ENCODE peak calls at places on chromosome 17, in six cellular contexts. P is PC-9, N is kidney epithelial cell, K is stomach, D is suprapubic skin, Z is left ventricle myocardium inferior. Y is an unnamed sample. For H3K27me3, the result is how much of the 10 kb centered on the place peaks cover.

GRCh38 chr17:58316260-58316960 is 12.2 kb downstream of the TSPOAP1 start:
- DNase-seq in P (no peak), N (no peak), K (peak), D (peak), Z (no peak), Y (no peak)

GRCh38 chr17:43834106-43834505 is 1.2 kb upstream of the MPP3 start:
- DNase-seq in P (peak), N (no peak), K (no peak), D (no peak), Z (no peak), Y (peak)

GRCh38 chr17:50346313-50347086 is 574 bp downstream of the XYLT2 start:
- DNase-seq in P (peak), N (no peak), K (peak), D (peak), Z (peak), Y (peak)

GRCh38 chr17:888998-889401 is 90.6 kb downstream of the NXN start:
- DNase-seq in P (no peak), N (no peak), K (no peak), D (no peak), Z (no peak), Y (no peak)

GRCh38 chr17:75845058-75845711 is 981 bp upstream of the UNC13D start:
- DNase-seq in P (peak), N (no peak), K (peak), D (peak), Z (peak), Y (peak)

GRCh38 chr17:33908363-33909064 is 346.6 kb upstream of the CCL2 start:
- DNase-seq in P (no peak), N (no peak), K (no peak), D (no peak), Z (no peak), Y (no peak)

GRCh38 chr17:34246436-34246835 is 8.6 kb upstream of the CCL2 start:
- DNase-seq in P (no peak), N (no peak), K (no peak), D (no peak), Z (no peak), Y (no peak)

GRCh38 chr17:2406903-2407790 is 6.3 kb upstream of the MNT start:
- DNase-seq in P (peak), N (peak), K (peak), D (peak), Z (peak), Y (no peak)

GRCh38 chr17:59074494-59074893 is 32.2 kb downstream of the TRIM37 start:
- DNase-seq in P (peak), N (no peak), K (no peak), D (no peak), Z (no peak), Y (no peak)

GRCh38 chr17:7745748-7746470 is 28.4 kb downstream of the DNAH2 start:
- DNase-seq in P (peak), N (peak), K (no peak), D (no peak), Z (no peak), Y (no peak)

GRCh38 chr17:55114283-55114682 is 145.7 kb downstream of the STXBP4 start:
- DNase-seq in P (no peak), N (no peak), K (no peak), D (no peak), Z (no peak), Y (no peak)

GRCh38 chr17:61583242-61583641 is 7.8 kb downstream of the NACA2 start:
- DNase-seq in P (peak), N (no peak), K (no peak), D (no peak), Z (no peak), Y (no peak)

GRCh38 chr17:77473615-77474226 is 333.0 kb downstream of the SEC14L1 start:
- DNase-seq in P (no peak), N (no peak), K (no peak), D (no peak), Z (no peak), Y (no peak)

GRCh38 chr17:76697702-76698465 is 12.9 kb downstream of the MXRA7 start:
- DNase-seq in P (no peak), N (no peak), K (no peak), D (no peak), Z (no peak), Y (peak)

GRCh38 chr17:45131616-45132301 is 556 bp downstream of the PLCD3 start:
- DNase-seq in P (peak), N (no peak), K (peak), D (no peak), Z (peak), Y (no peak)

GRCh38 chr17:60383379-60383778 is 8.6 kb downstream of the USP32 start:
- DNase-seq in P (no peak), N (no peak), K (no peak), D (no peak), Z (no peak), Y (no peak)

GRCh38 chr17:2449486-2449885 is 48.6 kb upstream of the MNT start:
- DNase-seq in P (no peak), N (no peak), K (no peak), D (no peak), Z (no peak), Y (no peak)

GRCh38 chr17:16887523-16888095 is 84.3 kb downstream of the TNFRSF13B start:
- DNase-seq in P (no peak), N (no peak), K (no peak), D (no peak), Z (no peak), Y (no peak)

GRCh38 chr17:28711723-28712036 is at the start of gene PROCA1:
- DNase-seq in P (no peak), N (no peak), K (no peak), D (no peak), Z (no peak), Y (no peak)

GRCh38 chr17:81094744-81095607 is 60.0 kb downstream of the BAIAP2 start:
- DNase-seq in P (peak), N (peak), K (peak), D (peak), Z (no peak), Y (peak)
- H3K27me3 ChIP-seq in P (under half), N (under half), K (under half), D (under half), Z (under half), Y (under half)

GRCh38 chr17:15269690-15270089 is 4.6 kb upstream of the PMP22 start:
- DNase-seq in P (no peak), N (no peak), K (no peak), D (no peak), Z (no peak), Y (no peak)

GRCh38 chr17:15270628-15271381 is 5.7 kb upstream of the PMP22 start:
- DNase-seq in P (no peak), N (no peak), K (no peak), D (no peak), Z (no peak), Y (no peak)

GRCh38 chr17:15268465-15268864 is 3.3 kb upstream of the PMP22 start:
- DNase-seq in P (no peak), N (no peak), K (no peak), D (no peak), Z (peak), Y (no peak)

GRCh38 chr17:15268003-15268402 is 2.9 kb upstream of the PMP22 start:
- DNase-seq in P (no peak), N (no peak), K (no peak), D (no peak), Z (no peak), Y (no peak)

GRCh38 chr17:15269087-15269486 is 4.0 kb upstream of the PMP22 start:
- DNase-seq in P (no peak), N (no peak), K (no peak), D (no peak), Z (no peak), Y (no peak)
- H3K27me3 ChIP-seq in P (under half), N (under half), K (under half), D (under half), Z (under half), Y (under half)

GRCh38 chr17:30137158-30137557 is 20.5 kb downstream of the NSRP1 start:
- DNase-seq in P (no peak), N (no peak), K (no peak), D (no peak), Z (no peak), Y (no peak)

GRCh38 chr17:30130121-30130520 is 13.5 kb downstream of the NSRP1 start:
- DNase-seq in P (no peak), N (no peak), K (no peak), D (no peak), Z (no peak), Y (no peak)

DNA sequence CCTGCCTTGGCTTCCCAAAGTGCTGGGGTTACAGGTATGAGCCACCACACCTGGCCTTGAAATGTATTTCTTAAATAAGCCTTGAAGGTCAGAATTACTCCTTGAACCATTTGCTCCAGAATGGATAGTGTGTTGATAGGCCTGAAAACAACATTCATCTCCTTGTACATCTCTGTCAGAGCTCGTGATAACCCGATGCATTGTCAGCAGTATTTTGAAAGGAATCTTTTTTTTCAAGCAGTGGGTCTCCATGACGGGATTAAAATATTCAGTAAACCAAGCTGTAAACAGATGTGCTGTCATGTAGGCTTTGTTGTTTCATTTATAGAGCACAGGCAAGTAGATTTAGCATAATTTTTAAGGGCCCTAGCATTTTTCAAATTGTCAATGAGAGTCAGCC is 16.6 kb downstream of the NSRP1 start:
- DNase-seq in P (no peak), N (no peak), K (no peak), D (no peak), Z (no peak), Y (no peak)
- H3K27me3 ChIP-seq in P (under half), N (under half), K (under half), D (under half), Z (under half), Y (under half)

GRCh38 chr17:68602267-68602644 is 1.1 kb upstream of the FAM20A start:
- DNase-seq in P (no peak), N (no peak), K (no peak), D (no peak), Z (no peak), Y (no peak)

GRCh38 chr17:68603663-68604062 is 2.5 kb upstream of the FAM20A start:
- DNase-seq in P (no peak), N (no peak), K (no peak), D (no peak), Z (no peak), Y (no peak)

GRCh38 chr17:68600881-68601564 is at the start of gene FAM20A:
- DNase-seq in P (no peak), N (no peak), K (peak), D (peak), Z (peak), Y (peak)

GRCh38 chr17:68601565-68602266 is 549 bp upstream of the FAM20A start:
- DNase-seq in P (no peak), N (no peak), K (no peak), D (no peak), Z (no peak), Y (no peak)

GRCh38 chr17:68603027-68603426 is 1.9 kb upstream of the FAM20A start:
- DNase-seq in P (no peak), N (no peak), K (no peak), D (peak), Z (no peak), Y (no peak)
- H3K27me3 ChIP-seq in P (under half), N (under half), K (under half), D (under half), Z (under half), Y (under half)

DNA sequence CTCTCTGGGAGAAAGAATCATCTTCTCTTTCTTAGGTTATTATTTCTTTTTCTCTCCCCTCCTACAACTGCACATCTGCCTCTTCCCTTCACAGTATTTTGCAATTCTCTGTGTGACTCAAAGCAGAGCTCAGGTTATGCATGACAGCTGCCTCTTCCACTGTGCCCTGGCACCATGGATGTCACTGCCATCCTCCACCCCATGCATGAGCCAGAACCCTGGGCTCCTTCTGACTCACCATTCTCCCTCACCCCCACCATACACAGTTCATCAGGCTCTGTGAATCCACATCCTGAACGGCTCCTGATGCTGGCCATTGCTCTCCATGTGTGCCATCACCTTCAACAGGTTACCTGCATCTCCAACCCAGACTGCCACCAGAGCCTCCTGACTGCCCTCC is 23.9 kb downstream of the CA10 start:
- DNase-seq in P (no peak), N (peak), K (no peak), D (no peak), Z (no peak), Y (no peak)
- H3K27me3 ChIP-seq in P (under half), N (under half), K (under half), D (under half), Z (under half), Y (under half)

Y was measured in thyroid gland.